ENCODE peak calls at places on chromosomes 1 and 21, in four cellular contexts. G is K562, W is HepG2, D is GM12878. H is an unnamed sample.

GRCh38 chr1:109252893-109253802 is 3.8 kb downstream of the CELSR2 start:
- DNase-seq in G (peak), W (no peak), D (no peak), H (no peak)

GRCh38 chr1:228243093-228243492 is 35.2 kb downstream of the OBSCN start:
- DNase-seq in G (no peak), W (no peak), D (no peak), H (no peak)

GRCh38 chr1:16145030-16145987 is 10.6 kb downstream of the EPHA2 start:
- DNase-seq in G (no peak), W (peak), D (no peak), H (no peak)

GRCh38 chr1:147413110-147413605 is 128.1 kb upstream of the BCL9 start:
- DNase-seq in G (no peak), W (no peak), D (no peak), H (no peak)

GRCh38 chr1:209751627-209752231 is 4.1 kb upstream of the TRAF3IP3 start:
- DNase-seq in G (no peak), W (no peak), D (peak), H (no peak)

GRCh38 chr1:67019600-67020136 is 34.3 kb downstream of the SLC35D1 start:
- DNase-seq in G (no peak), W (no peak), D (no peak), H (no peak)

GRCh38 chr1:32817159-32817814 is at the start of the genes S100PBP and YARS1:
- DNase-seq in G (peak), W (peak), D (peak), H (peak)

GRCh38 chr1:16125483-16125882 is 30.4 kb downstream of the EPHA2 start:
- DNase-seq in G (no peak), W (no peak), D (no peak), H (no peak)

GRCh38 chr1:18875107-18875795 is 15.8 kb upstream of the TAS1R2 start:
- DNase-seq in G (peak), W (peak), D (no peak), H (peak)

GRCh38 chr21:45555251-45555556 is 13.0 kb upstream of the SLC19A1 start:
- DNase-seq in G (no peak), W (no peak), D (no peak), H (peak)

GRCh38 chr1:67307251-67308060 is at the start of gene IL12RB2:
- DNase-seq in G (no peak), W (no peak), D (no peak), H (peak)

GRCh38 chr1:182611787-182612186 is 7.6 kb upstream of the RGS16 start:
- DNase-seq in G (peak), W (no peak), D (no peak), H (no peak)

GRCh38 chr1:182608236-182608635 is 4.0 kb upstream of the RGS16 start:
- DNase-seq in G (no peak), W (no peak), D (no peak), H (no peak)

GRCh38 chr1:182608850-182609610 is 4.8 kb upstream of the RGS16 start:
- DNase-seq in G (no peak), W (no peak), D (no peak), H (no peak)

GRCh38 chr1:182611326-182611725 is 7.1 kb upstream of the RGS16 start:
- DNase-seq in G (no peak), W (no peak), D (no peak), H (no peak)

DNA sequence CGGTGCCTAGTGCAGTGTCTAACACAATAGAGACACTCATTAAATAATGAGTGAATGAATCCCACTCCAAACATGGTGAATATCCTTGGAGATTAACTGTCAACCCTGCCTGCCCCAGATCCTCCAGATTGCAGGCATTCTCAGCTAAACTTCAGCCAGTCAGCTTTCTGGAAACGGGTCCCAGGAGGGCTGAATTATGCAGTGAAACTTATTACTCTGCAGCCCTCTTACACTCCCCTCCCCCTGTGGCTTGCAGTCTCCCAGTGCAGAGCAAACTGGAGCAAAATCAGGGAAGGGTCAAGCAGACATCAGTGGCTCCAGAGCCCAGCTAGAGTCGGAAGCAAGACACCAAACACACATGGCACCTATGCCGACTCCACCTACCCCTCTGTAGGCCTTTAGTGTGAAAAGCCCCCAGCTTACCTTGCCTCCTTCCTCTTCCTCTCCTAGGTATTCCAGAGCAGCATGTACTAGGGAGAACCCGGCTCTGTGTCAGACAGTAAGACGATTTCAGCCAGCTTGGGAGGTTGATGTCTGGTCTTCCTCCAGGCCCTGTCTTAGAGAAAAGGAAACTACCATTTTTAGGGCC is 6.5 kb upstream of the RGS16 start:
- DNase-seq in G (no peak), W (no peak), D (no peak), H (no peak)
- TF ChIP-seq TARDBP in G (no peak), W (no peak), D (no peak), H (no peak)

GRCh38 chr1:204072951-204073836 is at the start of gene SOX13:
- DNase-seq in G (peak), W (peak), D (no peak), H (peak)

GRCh38 chr1:204073837-204074273 is 940 bp downstream of the SOX13 start:
- DNase-seq in G (no peak), W (no peak), D (no peak), H (no peak)

GRCh38 chr1:204075116-204075636 is 2.3 kb downstream of the SOX13 start:
- DNase-seq in G (no peak), W (peak), D (no peak), H (no peak)

GRCh38 chr1:204075890-204076837 is 3.2 kb downstream of the SOX13 start:
- DNase-seq in G (no peak), W (no peak), D (no peak), H (no peak)

DNA sequence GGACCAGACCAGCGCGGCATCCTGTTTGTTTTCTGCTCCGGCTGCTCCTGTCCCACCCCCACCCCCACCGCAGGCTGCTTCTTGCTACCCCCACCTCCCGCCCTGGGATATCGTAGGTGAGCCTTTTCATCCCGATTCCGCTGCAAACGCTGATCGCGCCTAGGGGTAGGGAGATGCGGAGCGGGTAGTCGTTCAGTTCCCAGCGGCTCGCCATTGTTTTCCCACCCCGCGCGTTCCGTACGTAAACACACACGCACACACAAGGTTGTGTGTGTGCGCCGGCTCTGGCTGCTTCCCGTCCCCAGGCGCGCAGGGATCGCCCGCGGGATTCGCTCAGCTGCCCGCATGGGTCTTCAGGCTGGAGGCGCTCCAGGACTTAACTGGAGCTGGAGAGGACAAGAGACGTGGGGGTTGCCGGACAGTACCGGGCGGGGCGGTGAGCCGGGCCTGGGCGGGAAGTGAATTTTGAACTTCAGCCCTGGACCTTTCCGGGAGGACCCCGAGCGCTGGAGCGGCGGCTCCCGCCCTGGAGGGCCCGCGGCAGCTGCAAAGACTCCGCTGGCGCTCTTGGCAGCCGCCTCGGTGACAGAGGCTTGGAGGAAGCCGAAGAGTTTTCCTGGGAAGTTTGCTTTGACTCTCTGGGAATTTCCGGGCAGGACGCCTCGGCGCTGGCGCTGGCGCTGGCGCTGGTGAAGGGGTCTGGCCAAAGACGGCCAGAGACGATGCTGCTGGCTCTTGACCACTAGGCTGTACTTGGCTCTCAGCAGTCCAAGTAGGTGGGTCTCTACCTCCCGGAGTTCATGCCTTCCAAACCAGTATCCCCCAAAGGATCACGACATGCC is 1.6 kb downstream of the SOX13 start:
- DNase-seq in G (no peak), W (peak), D (no peak), H (peak)
- TF ChIP-seq TARDBP in G (no peak), W (no peak), D (no peak), H (no peak)

GRCh38 chr1:3237570-3237969 is 168.6 kb downstream of the PRDM16 start:
- DNase-seq in G (no peak), W (no peak), D (no peak), H (no peak)

GRCh38 chr1:3236955-3237354 is 168.0 kb downstream of the PRDM16 start:
- DNase-seq in G (no peak), W (no peak), D (no peak), H (no peak)

GRCh38 chr1:3236361-3236760 is 167.4 kb downstream of the PRDM16 start:
- DNase-seq in G (no peak), W (no peak), D (no peak), H (no peak)

GRCh38 chr1:3238705-3239278 is 169.8 kb downstream of the PRDM16 start:
- DNase-seq in G (no peak), W (no peak), D (no peak), H (no peak)

DNA sequence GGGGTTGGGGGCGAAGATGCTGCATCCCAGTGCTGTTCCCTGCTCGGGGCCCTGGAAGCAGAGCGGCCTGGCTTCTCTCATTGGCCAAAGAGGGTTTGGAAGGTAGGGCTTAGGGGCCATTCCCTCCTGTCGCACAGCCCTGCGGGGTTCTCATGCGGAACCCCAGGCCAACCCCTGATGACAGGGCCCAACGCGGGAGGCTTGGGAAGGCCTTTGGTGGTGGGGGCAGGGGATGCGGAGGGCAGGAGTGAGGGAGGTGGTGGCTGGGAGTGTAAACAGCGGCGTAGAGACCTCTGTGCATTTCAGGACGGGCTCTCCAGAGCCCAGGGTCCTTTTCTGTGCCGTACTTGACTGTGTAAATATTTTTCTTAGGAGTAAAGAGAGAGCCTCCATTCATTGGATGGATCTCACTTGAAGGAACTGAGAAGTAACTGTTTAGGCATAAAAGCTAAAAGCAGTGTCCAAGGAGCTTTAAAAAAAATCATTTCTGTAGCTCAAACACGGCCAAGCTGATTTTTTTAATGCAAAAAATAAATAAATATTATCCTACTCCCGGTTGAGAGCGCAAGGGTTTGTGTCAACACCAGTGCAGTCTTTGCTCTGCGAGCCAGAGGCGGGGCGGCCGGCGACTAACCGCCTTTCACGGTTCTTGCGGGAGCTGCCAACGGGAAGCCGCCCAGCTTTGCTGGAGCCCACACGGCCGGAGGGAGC is 169.1 kb downstream of the PRDM16 start:
- DNase-seq in G (no peak), W (peak), D (no peak), H (no peak)
- TF ChIP-seq TARDBP in G (no peak), W (no peak), D (no peak), H (no peak)

GRCh38 chr1:26922201-26922729 is 722 bp downstream of the NUDC start:
- DNase-seq in G (no peak), W (no peak), D (no peak), H (no peak)

GRCh38 chr1:26923711-26924110 is 2.2 kb downstream of the NUDC start:
- DNase-seq in G (no peak), W (no peak), D (no peak), H (no peak)

GRCh38 chr1:26922901-26923300 is 1.4 kb downstream of the NUDC start:
- DNase-seq in G (no peak), W (peak), D (no peak), H (no peak)

GRCh38 chr1:26921126-26921461 is 449 bp upstream of the NUDC start:
- DNase-seq in G (no peak), W (no peak), D (no peak), H (no peak)

GRCh38 chr1:26921462-26922200 is at the start of gene NUDC:
- DNase-seq in G (peak), W (peak), D (peak), H (peak)
- TF ChIP-seq TARDBP in G (no peak), W (peak), D (no peak), H (no peak)

GRCh38 chr1:212967767-212968166 is 17.4 kb downstream of the VASH2 start:
- DNase-seq in G (peak), W (peak), D (no peak), H (peak)
- TF ChIP-seq TARDBP in G (no peak), W (no peak), D (no peak), H (no peak)

GRCh38 chr1:6465461-6466005 is 440 bp downstream of the TNFRSF25 start:
- DNase-seq in G (no peak), W (no peak), D (no peak), H (no peak)
- TF ChIP-seq TARDBP in G (no peak), W (no peak), D (no peak), H (no peak)

DNA sequence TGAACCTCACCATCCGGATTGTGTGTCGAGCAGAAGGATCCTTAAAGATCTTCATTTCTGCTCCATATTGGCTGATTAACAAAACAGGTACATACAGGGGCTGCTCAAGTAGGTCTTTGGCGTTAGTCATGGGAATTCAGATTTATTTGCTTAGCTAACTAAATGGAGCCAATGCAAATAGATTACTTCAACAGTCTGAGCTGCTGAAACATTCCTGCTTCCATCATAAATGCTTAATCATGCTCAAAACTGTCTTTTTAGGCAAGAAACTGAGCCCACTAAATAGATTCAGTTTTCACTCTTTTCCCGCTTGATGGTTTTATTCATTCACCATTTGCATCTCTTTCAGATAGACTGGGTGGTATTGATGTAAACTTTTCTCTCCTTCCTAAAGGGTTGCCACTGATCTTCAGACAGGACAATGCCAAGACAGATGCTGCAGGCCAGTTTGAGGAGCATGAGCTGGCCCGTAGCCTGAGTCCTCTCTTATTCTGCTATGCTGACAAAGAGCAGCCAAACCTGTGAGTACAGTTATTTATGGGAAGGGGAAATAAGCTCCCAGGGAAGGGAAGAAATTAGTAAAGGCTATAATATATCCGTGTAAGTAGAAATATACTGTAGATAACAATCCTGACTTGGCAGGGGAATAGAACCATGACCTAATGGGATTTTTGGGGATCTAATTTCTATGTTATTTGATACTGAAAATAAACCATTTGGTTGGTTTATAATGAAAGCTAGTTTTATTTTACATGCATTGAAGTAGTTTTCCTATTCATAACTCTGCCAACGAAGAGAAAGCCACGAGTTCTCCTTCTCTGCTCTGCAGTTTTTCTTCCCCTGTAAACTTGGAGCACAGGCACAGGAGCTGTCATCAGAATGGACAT is 126.4 kb downstream of the VPS13D start:
- DNase-seq in G (no peak), W (peak), D (no peak), H (no peak)
- TF ChIP-seq TARDBP in G (no peak), W (no peak), D (no peak), H (no peak)

GRCh38 chr1:1921459-1921862 is 2.4 kb upstream of the TMEM52 start:
- DNase-seq in G (no peak), W (no peak), D (no peak), H (no peak)
- TF ChIP-seq TARDBP in G (no peak), W (no peak), D (no peak), H (no peak)

GRCh38 chr1:200266871-200267270 is 143.0 kb downstream of the ZNF281 start:
- DNase-seq in G (no peak), W (no peak), D (no peak), H (no peak)

GRCh38 chr1:200258447-200259375 is 151.1 kb downstream of the ZNF281 start:
- DNase-seq in G (peak), W (peak), D (no peak), H (peak)

GRCh38 chr1:200263203-200263602 is 146.6 kb downstream of the ZNF281 start:
- DNase-seq in G (no peak), W (peak), D (no peak), H (no peak)

GRCh38 chr1:200260587-200261335 is 149.1 kb downstream of the ZNF281 start:
- DNase-seq in G (no peak), W (peak), D (no peak), H (no peak)

GRCh38 chr1:200262326-200262965 is 147.4 kb downstream of the ZNF281 start:
- DNase-seq in G (peak), W (no peak), D (peak), H (no peak)
- TF ChIP-seq TARDBP in G (no peak), W (no peak), D (no peak), H (no peak)